ENCODE peak calls at places on chromosome 14, in five cellular contexts. A is MM.1S; Y is stimulated activated CD4-positive, alpha-beta T cell treated with anti-CD3 and anti-CD28 coated beads, TNF-alpha, amount 100 ng/mL, for 48 hours; E is GDM1; L is activated CD8-positive, alpha-beta memory T cell treated with anti-CD3 and anti-CD28 coated beads for 24 hours. K is an unnamed sample.
A peak's percentile ranks its signal among the peaks of the same experiment; 100 is the strongest.

GRCh38 chr14:74238974-74239847 is at the start of gene VSX2:
- DNase-seq in A (no peak), Y (no peak), E (no peak), L (no peak), K (no peak)

GRCh38 chr14:78022059-78022458 is 148.1 kb upstream of the NRXN3 start:
- DNase-seq in A (peak; percentile 63), Y (peak; percentile 46), E (peak; percentile 79), L (peak; percentile 67), K (no peak)

GRCh38 chr14:41549282-41549681 is 57.4 kb upstream of the LRFN5 start:
- DNase-seq in A (no peak), Y (no peak), E (no peak), L (no peak), K (no peak)

GRCh38 chr14:76917158-76917596 is 91.0 kb downstream of the LRRC74A start:
- DNase-seq in A (no peak), Y (no peak), E (no peak), L (no peak), K (peak; percentile 70)

GRCh38 chr14:105617201-105617777 is 90.9 kb downstream of the TMEM121 start:
- DNase-seq in A (no peak), Y (no peak), E (no peak), L (no peak), K (no peak)

GRCh38 chr14:31084385-31084784 is 58.2 kb upstream of the STRN3 start:
- DNase-seq in A (no peak), Y (no peak), E (no peak), L (no peak), K (no peak)

GRCh38 chr14:31505411-31505810 is 17.6 kb upstream of the GPR33 start:
- DNase-seq in A (no peak), Y (no peak), E (no peak), L (no peak), K (no peak)

GRCh38 chr14:50031534-50032313 is 84.6 kb downstream of the VCPKMT start:
- DNase-seq in A (no peak), Y (no peak), E (no peak), L (no peak), K (no peak)

GRCh38 chr14:53180272-53181221 is 27.4 kb upstream of the DDHD1 start:
- DNase-seq in A (no peak), Y (no peak), E (no peak), L (peak; percentile 68), K (peak; percentile 11)